ENCODE peak calls at places on chromosomes 3 and 15, in ten cellular contexts. Y is NCI-H2107; V is effector memory CD4-positive, alpha-beta T cell; Z is activated T-cell treated with anti-CD3 and anti-CD28 coated beads, Interleukin-2, amount 50 U/mL, for 72 hours; R is NCI-H2081; X is activated CD4-positive, alpha-beta T cell treated with anti-CD3 and anti-CD28 coated beads, Interleukin-2, amount 50 U/mL, for 1 hour; L is stimulated activated CD4-positive, alpha-beta T cell treated with anti-CD3 and anti-CD28 coated beads, Interleukin-4, amount 100 ng/mL, for 1 hour; J is CD4-positive, alpha-beta memory T cell; P is right cardiac atrium; U is substantia nigra. D is an unnamed sample.

GRCh38 chr3:195319060-195319459 is 48.1 kb upstream of the XXYLT1 start:
- DNase-seq in Y (no peak), V (no peak), Z (no peak), R (peak), X (no peak), L (no peak), J (no peak), P (no peak), U (no peak), D (no peak)

GRCh38 chr15:31488437-31489204 is 162.0 kb downstream of the KLF13 start:
- DNase-seq in Y (peak), V (no peak), Z (peak), R (peak), X (no peak), L (no peak), J (peak), P (peak), U (peak), D (peak)

GRCh38 chr3:38725726-38726410 is 76.4 kb upstream of the SCN5A start:
- DNase-seq in Y (no peak), V (no peak), Z (no peak), R (no peak), X (no peak), L (no peak), J (no peak), P (peak), U (no peak), D (no peak)

GRCh38 chr3:192645437-192645836 is 81.9 kb downstream of the FGF12 start:
- DNase-seq in Y (no peak), V (no peak), Z (no peak), R (peak), X (no peak), L (no peak), J (no peak), P (no peak), U (no peak), D (no peak)

GRCh38 chr15:57703387-57703786 is 3.1 kb upstream of the POLR2M start:
- DNase-seq in Y (no peak), V (no peak), Z (no peak), R (no peak), X (no peak), L (no peak), J (peak), P (no peak), U (no peak), D (no peak)

GRCh38 chr3:49556500-49557275 is 2.4 kb downstream of the BSN start:
- DNase-seq in Y (no peak), V (no peak), Z (no peak), R (no peak), X (no peak), L (no peak), J (no peak), P (no peak), U (no peak), D (no peak)

GRCh38 chr3:127753898-127754410 is 68.4 kb downstream of the MGLL start:
- DNase-seq in Y (no peak), V (no peak), Z (no peak), R (no peak), X (no peak), L (no peak), J (no peak), P (no peak), U (no peak), D (no peak)

GRCh38 chr3:196774191-196774820 is 34.6 kb downstream of the PAK2 start:
- DNase-seq in Y (no peak), V (no peak), Z (no peak), R (no peak), X (no peak), L (no peak), J (no peak), P (no peak), U (no peak), D (no peak)

GRCh38 chr15:83565553-83566159 is 88.3 kb upstream of the ADAMTSL3 start:
- DNase-seq in Y (no peak), V (no peak), Z (no peak), R (peak), X (no peak), L (no peak), J (no peak), P (no peak), U (no peak), D (no peak)

GRCh38 chr3:40309439-40309924 is at the start of gene EIF1B:
- DNase-seq in Y (peak), V (peak), Z (peak), R (peak), X (peak), L (peak), J (peak), P (peak), U (peak), D (peak)

GRCh38 chr3:58999779-59000170 is 50.0 kb downstream of the CFAP20DC start:
- DNase-seq in Y (peak), V (no peak), Z (no peak), R (no peak), X (no peak), L (no peak), J (no peak), P (no peak), U (no peak), D (peak)

GRCh38 chr15:48570838-48571237 is 74.7 kb downstream of the FBN1 start:
- DNase-seq in Y (no peak), V (no peak), Z (no peak), R (no peak), X (no peak), L (no peak), J (no peak), P (no peak), U (no peak), D (no peak)

GRCh38 chr3:184085389-184085852 is 11.4 kb upstream of the HTR3E start:
- DNase-seq in Y (no peak), V (no peak), Z (no peak), R (no peak), X (no peak), L (no peak), J (no peak), P (no peak), U (no peak), D (no peak)

GRCh38 chr3:46629571-46630517 is 17.5 kb downstream of the FAM240A start:
- DNase-seq in Y (peak), V (peak), Z (peak), R (peak), X (peak), L (peak), J (peak), P (peak), U (peak), D (peak)